ENCODE peak calls at places on chromosomes 16 and 17, in five cellular contexts. One of them, this sample, is unnamed.

GRCh38 chr17:45430738-45431530 is 1.7 kb downstream of the ARHGAP27 start:
- DNase-seq in HEK293T: no peak
- DNase-seq in H1: peak; percentile 77
- DNase-seq in HepG2: no peak
- DNase-seq in GM12878: no peak
- DNase-seq in this sample: no peak

GRCh38 chr17:71941920-71942319 is 178.9 kb upstream of the SOX9 start:
- DNase-seq in GM12878: no peak
- DNase-seq in HepG2: no peak
- DNase-seq in HEK293T: no peak
- DNase-seq in H1: no peak
- DNase-seq in this sample: no peak

GRCh38 chr17:45940826-45941225 is 46.5 kb downstream of the MAPT start:
- DNase-seq in HEK293T: no peak
- DNase-seq in HepG2: no peak
- DNase-seq in GM12878: no peak
- DNase-seq in H1: no peak
- DNase-seq in this sample: no peak

GRCh38 chr16:75241412-75241811 is 10.0 kb downstream of the BCAR1 start:
- DNase-seq in HepG2: no peak
- DNase-seq in HEK293T: no peak
- DNase-seq in GM12878: no peak
- DNase-seq in H1: no peak
- DNase-seq in this sample: no peak

GRCh38 chr16:55668337-55669281 is 12.8 kb downstream of the SLC6A2 start:
- DNase-seq in GM12878: no peak
- DNase-seq in HepG2: peak; percentile 33
- DNase-seq in H1: no peak
- DNase-seq in HEK293T: no peak
- DNase-seq in this sample: no peak

GRCh38 chr16:70495425-70496182 is 27.8 kb downstream of the COG4 start:
- DNase-seq in GM12878: no peak
- DNase-seq in HEK293T: no peak
- DNase-seq in H1: no peak
- DNase-seq in HepG2: no peak
- DNase-seq in this sample: no peak

GRCh38 chr17:27245230-27245696 is 48.7 kb upstream of the WSB1 start:
- DNase-seq in H1: peak; percentile 73
- DNase-seq in HepG2: peak; percentile 80
- DNase-seq in GM12878: peak; percentile 51
- DNase-seq in HEK293T: peak; percentile 69
- DNase-seq in this sample: peak; percentile 39

GRCh38 chr17:65562206-65562531 is 721 bp upstream of the AXIN2 start:
- DNase-seq in HepG2: no peak
- DNase-seq in GM12878: no peak
- DNase-seq in HEK293T: no peak
- DNase-seq in H1: no peak
- DNase-seq in this sample: no peak

GRCh38 chr16:89845417-89845816 is 17.1 kb downstream of the SPIRE2 start:
- DNase-seq in HEK293T: no peak
- DNase-seq in H1: no peak
- DNase-seq in GM12878: no peak
- DNase-seq in HepG2: no peak
- DNase-seq in this sample: no peak

GRCh38 chr17:32496348-32497078 is 9.7 kb downstream of the CDK5R1 start:
- DNase-seq in H1: no peak
- DNase-seq in GM12878: no peak
- DNase-seq in HEK293T: no peak
- DNase-seq in HepG2: no peak
- DNase-seq in this sample: no peak

GRCh38 chr17:15456972-15457722 is 10.3 kb downstream of the CDRT4 start:
- DNase-seq in GM12878: no peak
- DNase-seq in HepG2: peak; percentile 61
- DNase-seq in H1: no peak
- DNase-seq in HEK293T: no peak
- DNase-seq in this sample: no peak

GRCh38 chr17:58040386-58040785 is 33.3 kb upstream of the SRSF1 start:
- DNase-seq in GM12878: no peak
- DNase-seq in HepG2: no peak
- DNase-seq in H1: no peak
- DNase-seq in HEK293T: no peak
- DNase-seq in this sample: no peak

GRCh38 chr17:36945959-36946725 is 2.6 kb upstream of the AATF start:
- DNase-seq in GM12878: no peak
- DNase-seq in HepG2: no peak
- DNase-seq in H1: no peak
- DNase-seq in HEK293T: no peak
- DNase-seq in this sample: no peak

GRCh38 chr17:65297384-65297783 is 160.2 kb downstream of the RGS9 start:
- DNase-seq in H1: no peak
- DNase-seq in GM12878: no peak
- DNase-seq in HepG2: no peak
- DNase-seq in HEK293T: no peak
- DNase-seq in this sample: no peak

GRCh38 chr17:74071280-74071679 is 132.2 kb upstream of the RPL38 start:
- DNase-seq in HEK293T: no peak
- DNase-seq in HepG2: no peak
- DNase-seq in H1: no peak
- DNase-seq in GM12878: no peak
- DNase-seq in this sample: no peak

GRCh38 chr17:42362245-42362961 is 25.8 kb downstream of the STAT3 start:
- DNase-seq in HepG2: no peak
- DNase-seq in GM12878: no peak
- DNase-seq in H1: no peak
- DNase-seq in HEK293T: no peak
- DNase-seq in this sample: no peak

GRCh38 chr17:59827721-59828477 is 64.8 kb downstream of the TUBD1 start:
- DNase-seq in H1: no peak
- DNase-seq in HepG2: no peak
- DNase-seq in GM12878: no peak
- DNase-seq in HEK293T: no peak
- DNase-seq in this sample: no peak

GRCh38 chr17:57953703-57954420 is 1.4 kb downstream of the CUEDC1 start:
- DNase-seq in GM12878: no peak
- DNase-seq in HepG2: no peak
- DNase-seq in HEK293T: no peak
- DNase-seq in H1: no peak
- DNase-seq in this sample: no peak

GRCh38 chr16:57367111-57367752 is 5.1 kb upstream of the CX3CL1 start:
- DNase-seq in H1: no peak
- DNase-seq in HepG2: no peak
- DNase-seq in GM12878: no peak
- DNase-seq in HEK293T: no peak
- DNase-seq in this sample: no peak

GRCh38 chr17:147796-148740 is 10.7 kb downstream of the SCGB1C2 start:
- DNase-seq in HepG2: no peak
- DNase-seq in H1: peak; percentile 32
- DNase-seq in HEK293T: no peak
- DNase-seq in GM12878: no peak
- DNase-seq in this sample: no peak

GRCh38 chr17:76659928-76660614 is 16.5 kb upstream of the ST6GALNAC1 start:
- DNase-seq in H1: no peak
- DNase-seq in HEK293T: no peak
- DNase-seq in GM12878: no peak
- DNase-seq in HepG2: no peak
- DNase-seq in this sample: no peak

GRCh38 chr16:52074133-52074532 is 472.8 kb downstream of the TOX3 start:
- DNase-seq in HEK293T: no peak
- DNase-seq in HepG2: no peak
- DNase-seq in H1: no peak
- DNase-seq in GM12878: no peak
- DNase-seq in this sample: no peak

GRCh38 chr17:1746975-1747543 is 4.4 kb downstream of the SERPINF2 start:
- DNase-seq in HepG2: no peak
- DNase-seq in HEK293T: no peak
- DNase-seq in H1: peak; percentile 72
- DNase-seq in GM12878: no peak
- DNase-seq in this sample: no peak

GRCh38 chr16:15506441-15506840 is 72.1 kb downstream of the BMERB1 start:
- DNase-seq in HepG2: no peak
- DNase-seq in GM12878: no peak
- DNase-seq in H1: no peak
- DNase-seq in HEK293T: no peak
- DNase-seq in this sample: no peak

GRCh38 chr17:49435630-49436029 is 20.9 kb upstream of the PHB1 start:
- DNase-seq in GM12878: no peak
- DNase-seq in HEK293T: no peak
- DNase-seq in H1: no peak
- DNase-seq in HepG2: no peak
- DNase-seq in this sample: no peak

GRCh38 chr17:28972437-28972836 is 21.1 kb upstream of the PHF12 start:
- DNase-seq in GM12878: no peak
- DNase-seq in HepG2: no peak
- DNase-seq in H1: no peak
- DNase-seq in HEK293T: no peak
- DNase-seq in this sample: no peak

GRCh38 chr17:28975031-28975430 is 23.7 kb upstream of the PHF12 start:
- DNase-seq in HepG2: no peak
- DNase-seq in GM12878: no peak
- DNase-seq in H1: no peak
- DNase-seq in HEK293T: no peak
- DNase-seq in this sample: no peak

GRCh38 chr17:28975634-28976033 is 24.3 kb upstream of the PHF12 start:
- DNase-seq in H1: no peak
- DNase-seq in HEK293T: no peak
- DNase-seq in GM12878: no peak
- DNase-seq in HepG2: no peak
- DNase-seq in this sample: no peak

GRCh38 chr17:28974451-28974850 is 23.1 kb upstream of the PHF12 start:
- DNase-seq in HEK293T: no peak
- DNase-seq in GM12878: no peak
- DNase-seq in HepG2: no peak
- DNase-seq in H1: no peak
- DNase-seq in this sample: no peak

DNA sequence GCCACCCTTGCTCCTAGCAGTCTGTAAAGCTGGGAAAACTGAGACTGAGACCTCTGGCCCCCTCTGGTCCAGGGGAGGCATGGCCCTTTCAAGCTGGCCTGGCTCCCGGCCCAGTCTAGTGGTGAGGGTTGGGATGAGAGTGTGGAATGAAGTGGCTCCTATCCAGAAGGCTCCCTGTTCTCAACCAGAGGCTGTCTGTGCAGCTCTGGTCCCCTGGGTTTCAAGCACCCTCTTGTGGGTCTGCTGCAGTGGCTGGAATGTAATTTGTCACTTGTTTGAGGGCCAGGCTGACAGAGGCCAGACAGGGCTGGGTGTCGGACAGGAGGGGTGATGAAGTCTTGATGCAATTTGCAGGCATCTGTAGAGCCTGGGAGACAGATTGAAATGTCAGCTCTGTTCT is 22.1 kb upstream of the PHF12 start:
- DNase-seq in HepG2: no peak
- DNase-seq in GM12878: no peak
- DNase-seq in HEK293T: no peak
- DNase-seq in H1: no peak
- DNase-seq in this sample: no peak
- TF ChIP-seq SUZ12 in HepG2: no peak
- TF ChIP-seq SUZ12 in GM12878: no peak
- TF ChIP-seq SUZ12 in HEK293T: no peak
- TF ChIP-seq SUZ12 in H1: no peak
- TF ChIP-seq SUZ12 in this sample: no peak

GRCh38 chr16:29729116-29729521 is 16.7 kb downstream of the C16orf54 start:
- DNase-seq in GM12878: no peak
- DNase-seq in HepG2: peak; percentile 71
- DNase-seq in H1: no peak
- DNase-seq in HEK293T: peak; percentile 67
- DNase-seq in this sample: no peak
- TF ChIP-seq SUZ12 in GM12878: no peak
- TF ChIP-seq SUZ12 in HepG2: no peak
- TF ChIP-seq SUZ12 in H1: no peak
- TF ChIP-seq SUZ12 in HEK293T: no peak
- TF ChIP-seq SUZ12 in this sample: no peak

GRCh38 chr16:24538756-24539294 is 541 bp upstream of the RBBP6 start:
- DNase-seq in HepG2: peak; percentile 85
- DNase-seq in H1: no peak
- DNase-seq in HEK293T: peak; percentile 56
- DNase-seq in GM12878: no peak
- DNase-seq in this sample: no peak

GRCh38 chr16:24540575-24541240 is 1.3 kb downstream of the RBBP6 start:
- DNase-seq in H1: no peak
- DNase-seq in HepG2: no peak
- DNase-seq in HEK293T: no peak
- DNase-seq in GM12878: no peak
- DNase-seq in this sample: no peak

GRCh38 chr16:24539295-24539849 is at the start of gene RBBP6:
- DNase-seq in H1: peak; percentile 94
- DNase-seq in GM12878: peak; percentile 76
- DNase-seq in HepG2: peak; percentile 94
- DNase-seq in HEK293T: peak; percentile 90
- DNase-seq in this sample: peak; percentile 97

GRCh38 chr16:24541534-24541933 is 2.2 kb downstream of the RBBP6 start:
- DNase-seq in GM12878: no peak
- DNase-seq in H1: no peak
- DNase-seq in HEK293T: no peak
- DNase-seq in HepG2: no peak
- DNase-seq in this sample: no peak

DNA sequence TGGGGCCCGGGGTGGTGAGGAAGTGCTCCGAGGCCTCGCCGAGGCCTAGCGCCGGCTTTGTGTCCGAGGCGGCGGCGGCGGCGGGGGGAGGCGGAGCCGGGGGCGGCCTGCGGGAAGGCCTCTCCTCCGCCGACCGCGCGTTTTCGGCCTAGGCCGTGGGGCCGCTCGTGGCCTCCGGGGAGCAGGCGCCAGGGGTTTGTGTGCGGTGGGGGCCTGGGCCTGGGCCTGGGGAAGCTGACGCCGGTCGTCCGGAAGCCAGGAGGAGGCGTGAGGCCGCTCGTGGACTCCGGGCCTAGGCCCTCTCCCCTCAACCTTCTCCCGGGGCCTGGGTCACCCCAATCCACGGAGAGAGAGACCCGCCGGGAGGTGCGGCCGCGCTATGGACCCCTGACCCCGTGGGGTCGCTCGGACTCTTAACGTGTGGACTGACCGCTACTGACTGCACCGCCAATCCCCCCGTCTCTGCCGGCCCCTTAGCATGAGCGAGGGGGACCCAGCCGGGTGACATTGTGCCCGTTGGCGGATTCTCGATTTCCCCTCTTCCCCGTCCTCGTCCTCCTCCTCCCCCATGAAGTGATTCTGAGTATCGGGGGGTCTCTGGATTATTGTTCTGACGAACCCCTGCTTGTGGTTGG is 601 bp downstream of the RBBP6 start:
- DNase-seq in HepG2: no peak
- DNase-seq in HEK293T: peak; percentile 10
- DNase-seq in GM12878: no peak
- DNase-seq in H1: no peak
- DNase-seq in this sample: no peak
- TF ChIP-seq SUZ12 in HepG2: no peak
- TF ChIP-seq SUZ12 in HEK293T: no peak
- TF ChIP-seq SUZ12 in GM12878: no peak
- TF ChIP-seq SUZ12 in H1: no peak
- TF ChIP-seq SUZ12 in this sample: no peak

DNA sequence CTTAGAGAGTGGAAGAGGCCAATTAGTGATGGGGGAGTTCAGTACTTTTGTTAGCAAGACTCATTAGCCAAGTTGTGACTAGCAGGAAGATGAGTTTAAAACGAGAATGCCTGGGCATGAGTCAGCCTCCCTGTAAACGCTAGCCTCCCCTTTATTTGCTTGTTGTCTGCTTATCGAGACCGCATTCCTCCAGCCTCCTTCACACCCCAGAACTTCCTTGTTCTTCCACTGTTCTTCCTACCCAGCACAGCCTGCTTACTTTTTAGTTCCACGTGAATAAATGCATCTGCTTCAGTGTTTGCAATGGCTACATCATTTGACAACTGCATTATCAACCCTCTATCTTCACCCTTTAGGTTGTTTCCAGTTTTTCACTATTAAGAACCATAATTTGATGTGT is 20.2 kb upstream of the OR3A1 start:
- DNase-seq in GM12878: no peak
- DNase-seq in H1: no peak
- DNase-seq in HepG2: no peak
- DNase-seq in HEK293T: no peak
- DNase-seq in this sample: peak; percentile 22
- TF ChIP-seq SUZ12 in GM12878: no peak
- TF ChIP-seq SUZ12 in H1: no peak
- TF ChIP-seq SUZ12 in HepG2: no peak
- TF ChIP-seq SUZ12 in HEK293T: no peak
- TF ChIP-seq SUZ12 in this sample: no peak